ENCODE peak calls at places on chromosomes 6 and 20, in ten cellular contexts. W is NAMALWA, E is amygdala, C is NCI-H2081, S is AG08395, K is IMR-90, A is mesenchymal stem cell, X is amniotic stem cell, M is non-pigmented ciliary epithelial cell, G is fibroblast of lung. J is an unnamed sample.

GRCh38 chr20:62518911-62519310 is 43.1 kb upstream of the GATA5 start:
- DNase-seq in C (no peak), A (no peak), S (no peak), E (no peak), M (no peak), K (no peak), G (no peak), X (no peak), W (no peak), J (no peak)

GRCh38 chr20:50472693-50473610 is 37.2 kb upstream of the PTPN1 start:
- DNase-seq in W (no peak), M (no peak), A (no peak), X (no peak), S (no peak), C (no peak), E (no peak), K (no peak), G (no peak), J (no peak)

GRCh38 chr20:61817061-61817460 is 248.6 kb downstream of the TAF4 start:
- DNase-seq in E (no peak), X (no peak), M (no peak), G (no peak), C (no peak), W (no peak), A (no peak), S (no peak), K (no peak), J (no peak)

GRCh38 chr20:62032606-62033368 is 32.9 kb downstream of the TAF4 start:
- DNase-seq in A (no peak), M (no peak), K (no peak), E (no peak), G (peak), C (no peak), X (no peak), S (peak), W (no peak), J (no peak)

GRCh38 chr20:51460163-51460562 is 82.4 kb downstream of the NFATC2 start:
- DNase-seq in X (no peak), C (no peak), A (no peak), S (no peak), W (peak), M (no peak), K (no peak), G (no peak), E (no peak), J (no peak)

GRCh38 chr6:9195322-9195721 is 760.0 kb upstream of the SLC35B3 start:
- DNase-seq in A (no peak), C (no peak), M (no peak), E (no peak), K (no peak), G (no peak), S (no peak), W (no peak), X (no peak), J (no peak)

GRCh38 chr20:4912380-4913142 is 88.7 kb downstream of the SLC23A2 start:
- DNase-seq in G (no peak), A (no peak), X (no peak), W (no peak), E (no peak), K (no peak), M (no peak), S (no peak), C (no peak), J (no peak)

GRCh38 chr6:100464910-100465700 is at the start of gene SIM1:
- DNase-seq in K (peak), W (no peak), A (peak), G (peak), C (no peak), M (no peak), E (no peak), X (no peak), S (peak), J (peak)

GRCh38 chr6:15754035-15754705 is 91.3 kb upstream of the DTNBP1 start:
- DNase-seq in A (peak), X (no peak), E (no peak), C (no peak), S (peak), K (peak), W (no peak), M (no peak), G (peak), J (peak)

GRCh38 chr6:2857580-2858337 is 16.1 kb upstream of the SERPINB1 start:
- DNase-seq in E (no peak), S (no peak), X (no peak), C (no peak), A (peak), W (peak), K (peak), G (peak), M (no peak), J (peak)

GRCh38 chr6:3379482-3380060 is 77.3 kb downstream of the SLC22A23 start:
- DNase-seq in C (no peak), A (no peak), G (peak), K (peak), E (no peak), X (no peak), M (peak), S (no peak), W (no peak), J (peak)

GRCh38 chr20:45842169-45842812 is 8.7 kb downstream of the SNX21 start:
- DNase-seq in X (no peak), W (peak), A (peak), S (peak), M (no peak), G (peak), K (peak), E (no peak), C (no peak), J (peak)

GRCh38 chr20:53660078-53660909 is 66.7 kb upstream of the ZNF217 start:
- DNase-seq in G (peak), W (no peak), X (no peak), E (no peak), K (peak), A (peak), M (no peak), C (no peak), S (no peak), J (no peak)

GRCh38 chr6:15158821-15159619 is 86.8 kb upstream of the JARID2 start:
- DNase-seq in C (no peak), A (no peak), X (no peak), M (no peak), G (no peak), W (no peak), K (no peak), S (no peak), E (no peak), J (no peak)

GRCh38 chr20:51525241-51526104 is 17.0 kb downstream of the NFATC2 start:
- DNase-seq in G (no peak), W (peak), C (no peak), K (no peak), E (peak), A (no peak), S (peak), M (no peak), X (no peak), J (no peak)

GRCh38 chr6:28553986-28554881 is 28.6 kb downstream of the GPX5 start:
- DNase-seq in G (peak), A (no peak), X (no peak), M (no peak), S (no peak), W (no peak), K (no peak), C (no peak), E (no peak), J (no peak)

GRCh38 chr20:62501801-62502495 is 26.2 kb upstream of the GATA5 start:
- DNase-seq in X (no peak), G (peak), A (peak), C (no peak), W (peak), K (peak), S (no peak), M (peak), E (no peak), J (peak)

GRCh38 chr6:121453191-121453590 is 17.7 kb downstream of the GJA1 start:
- DNase-seq in W (no peak), M (no peak), C (no peak), K (no peak), E (no peak), A (no peak), S (no peak), X (no peak), G (no peak), J (no peak)

GRCh38 chr20:24296477-24297380 is 172.7 kb upstream of the SYNDIG1 start:
- DNase-seq in K (no peak), M (no peak), X (no peak), C (no peak), E (no peak), S (no peak), A (no peak), W (no peak), G (no peak), J (no peak)

GRCh38 chr6:20168668-20169633 is 43.3 kb downstream of the MBOAT1 start:
- DNase-seq in X (no peak), S (peak), G (no peak), M (no peak), A (no peak), W (no peak), K (no peak), C (no peak), E (no peak), J (no peak)

GRCh38 chr6:165556116-165556843 is 106.8 kb downstream of the PDE10A start:
- DNase-seq in G (peak), C (no peak), A (peak), M (no peak), W (no peak), E (no peak), S (no peak), K (peak), X (no peak), J (peak)

GRCh38 chr6:29553268-29554057 is 6.1 kb downstream of the UBD start:
- DNase-seq in E (no peak), W (no peak), S (peak), C (no peak), A (peak), G (peak), M (peak), X (no peak), K (peak), J (peak)

GRCh38 chr6:25346064-25346463 is 66.9 kb downstream of the CARMIL1 start:
- DNase-seq in W (no peak), K (no peak), S (no peak), M (no peak), G (no peak), C (no peak), A (no peak), X (no peak), E (no peak), J (no peak)

GRCh38 chr6:147654103-147654845 is 145.8 kb downstream of the SAMD5 start:
- DNase-seq in M (no peak), X (no peak), E (no peak), S (no peak), G (peak), W (no peak), A (no peak), C (no peak), K (peak), J (peak)

GRCh38 chr6:67210450-67210849 is 1424.6 kb upstream of the ADGRB3 start:
- DNase-seq in C (no peak), M (peak), X (no peak), A (no peak), E (no peak), G (no peak), K (no peak), W (no peak), S (no peak), J (peak)

GRCh38 chr20:40639132-40639531 is 49.9 kb downstream of the MAFB start:
- DNase-seq in G (no peak), X (no peak), W (no peak), E (no peak), K (no peak), S (no peak), C (no peak), A (no peak), M (no peak), J (no peak)

GRCh38 chr6:136725124-136725523 is 67.2 kb downstream of the MAP3K5 start:
- DNase-seq in X (no peak), S (no peak), W (no peak), K (peak), C (no peak), M (no peak), E (no peak), A (no peak), G (no peak), J (no peak)

GRCh38 chr6:161091972-161092701 is 100.6 kb downstream of the MAP3K4 start:
- DNase-seq in S (peak), M (no peak), C (no peak), E (no peak), K (peak), G (peak), X (no peak), W (no peak), A (peak), J (peak)

GRCh38 chr20:60177080-60177479 is 218.9 kb downstream of the CDH26 start:
- DNase-seq in K (no peak), A (no peak), W (no peak), S (no peak), C (no peak), X (no peak), M (no peak), E (no peak), G (no peak), J (no peak)